ENCODE peak calls at places on chromosomes 4 and X, in five cellular contexts. One of them, this sample, is unnamed.

GRCh38 chr4:10320130-10320529 is 137.1 kb downstream of the ZNF518B start:
- DNase-seq in activated CD8-positive, alpha-beta memory T cell treated with anti-CD3 and anti-CD28 coated beads for 48 hours: no peak
- DNase-seq in astrocyte of the cerebellum: no peak
- DNase-seq in iris pigment epithelial cell: no peak
- DNase-seq in NB4: no peak
- DNase-seq in this sample: no peak

GRCh38 chr4:37001688-37002436 is 242.7 kb upstream of the NWD2 start:
- DNase-seq in activated CD8-positive, alpha-beta memory T cell treated with anti-CD3 and anti-CD28 coated beads for 48 hours: no peak
- DNase-seq in astrocyte of the cerebellum: no peak
- DNase-seq in iris pigment epithelial cell: no peak
- DNase-seq in NB4: no peak
- DNase-seq in this sample: no peak

GRCh38 chr4:52010976-52011375 is 9.2 kb downstream of the LRRC66 start:
- DNase-seq in activated CD8-positive, alpha-beta memory T cell treated with anti-CD3 and anti-CD28 coated beads for 48 hours: no peak
- DNase-seq in astrocyte of the cerebellum: no peak
- DNase-seq in iris pigment epithelial cell: no peak
- DNase-seq in NB4: no peak
- DNase-seq in this sample: no peak

GRCh38 chrX:111095974-111096870 is at the start of gene PAK3:
- DNase-seq in activated CD8-positive, alpha-beta memory T cell treated with anti-CD3 and anti-CD28 coated beads for 48 hours: no peak
- DNase-seq in astrocyte of the cerebellum: peak; percentile 62
- DNase-seq in iris pigment epithelial cell: peak; percentile 70
- DNase-seq in NB4: no peak
- DNase-seq in this sample: no peak

GRCh38 chr4:114081783-114082182 is 102.3 kb upstream of the ARSJ start:
- DNase-seq in activated CD8-positive, alpha-beta memory T cell treated with anti-CD3 and anti-CD28 coated beads for 48 hours: no peak
- DNase-seq in astrocyte of the cerebellum: no peak
- DNase-seq in iris pigment epithelial cell: no peak
- DNase-seq in NB4: no peak
- DNase-seq in this sample: no peak

GRCh38 chr4:8776366-8776765 is 95.3 kb downstream of the HMX1 start:
- DNase-seq in activated CD8-positive, alpha-beta memory T cell treated with anti-CD3 and anti-CD28 coated beads for 48 hours: no peak
- DNase-seq in astrocyte of the cerebellum: no peak
- DNase-seq in iris pigment epithelial cell: no peak
- DNase-seq in NB4: no peak
- DNase-seq in this sample: no peak

GRCh38 chrX:129998006-129998405 is 15.6 kb downstream of the BCORL1 start:
- DNase-seq in activated CD8-positive, alpha-beta memory T cell treated with anti-CD3 and anti-CD28 coated beads for 48 hours: no peak
- DNase-seq in astrocyte of the cerebellum: no peak
- DNase-seq in iris pigment epithelial cell: no peak
- DNase-seq in NB4: no peak
- DNase-seq in this sample: no peak

GRCh38 chr4:6362243-6362885 is 92.7 kb downstream of the WFS1 start:
- DNase-seq in activated CD8-positive, alpha-beta memory T cell treated with anti-CD3 and anti-CD28 coated beads for 48 hours: no peak
- DNase-seq in astrocyte of the cerebellum: no peak
- DNase-seq in iris pigment epithelial cell: no peak
- DNase-seq in NB4: no peak
- DNase-seq in this sample: no peak

GRCh38 chr4:15920723-15921591 is 17.6 kb downstream of the FGFBP1 start:
- DNase-seq in activated CD8-positive, alpha-beta memory T cell treated with anti-CD3 and anti-CD28 coated beads for 48 hours: no peak
- DNase-seq in astrocyte of the cerebellum: peak; percentile 96
- DNase-seq in iris pigment epithelial cell: peak; percentile 98
- DNase-seq in NB4: no peak
- DNase-seq in this sample: no peak

GRCh38 chr4:185534850-185535761 is at the start of gene PDLIM3:
- DNase-seq in activated CD8-positive, alpha-beta memory T cell treated with anti-CD3 and anti-CD28 coated beads for 48 hours: no peak
- DNase-seq in astrocyte of the cerebellum: no peak
- DNase-seq in iris pigment epithelial cell: peak; percentile 49
- DNase-seq in NB4: no peak
- DNase-seq in this sample: no peak

GRCh38 chr4:6250984-6251295 is 18.7 kb upstream of the WFS1 start:
- DNase-seq in activated CD8-positive, alpha-beta memory T cell treated with anti-CD3 and anti-CD28 coated beads for 48 hours: no peak
- DNase-seq in astrocyte of the cerebellum: no peak
- DNase-seq in iris pigment epithelial cell: no peak
- DNase-seq in NB4: no peak
- DNase-seq in this sample: no peak

GRCh38 chr4:184792950-184793555 is 32.7 kb downstream of the ACSL1 start:
- DNase-seq in activated CD8-positive, alpha-beta memory T cell treated with anti-CD3 and anti-CD28 coated beads for 48 hours: peak; percentile 22
- DNase-seq in astrocyte of the cerebellum: peak; percentile 91
- DNase-seq in iris pigment epithelial cell: peak; percentile 99
- DNase-seq in NB4: peak; percentile 93
- DNase-seq in this sample: peak; percentile 97

GRCh38 chrX:6849711-6850415 is 297.6 kb upstream of the STS start:
- DNase-seq in activated CD8-positive, alpha-beta memory T cell treated with anti-CD3 and anti-CD28 coated beads for 48 hours: no peak
- DNase-seq in astrocyte of the cerebellum: no peak
- DNase-seq in iris pigment epithelial cell: no peak
- DNase-seq in NB4: peak; percentile 7
- DNase-seq in this sample: peak; percentile 24

GRCh38 chrX:45001038-45001437 is 128.1 kb downstream of the KDM6A start:
- DNase-seq in activated CD8-positive, alpha-beta memory T cell treated with anti-CD3 and anti-CD28 coated beads for 48 hours: no peak
- DNase-seq in astrocyte of the cerebellum: no peak
- DNase-seq in iris pigment epithelial cell: no peak
- DNase-seq in NB4: peak; percentile 63
- DNase-seq in this sample: peak; percentile 56

GRCh38 chr4:8199594-8200301 is 658 bp downstream of the SH3TC1 start:
- DNase-seq in activated CD8-positive, alpha-beta memory T cell treated with anti-CD3 and anti-CD28 coated beads for 48 hours: no peak
- DNase-seq in astrocyte of the cerebellum: no peak
- DNase-seq in iris pigment epithelial cell: no peak
- DNase-seq in NB4: no peak
- DNase-seq in this sample: no peak

GRCh38 chr4:25258980-25259578 is 25.2 kb downstream of the PI4K2B start:
- DNase-seq in activated CD8-positive, alpha-beta memory T cell treated with anti-CD3 and anti-CD28 coated beads for 48 hours: no peak
- DNase-seq in astrocyte of the cerebellum: peak; percentile 18
- DNase-seq in iris pigment epithelial cell: peak; percentile 62
- DNase-seq in NB4: no peak
- DNase-seq in this sample: no peak

GRCh38 chrX:102976290-102976689 is 39.2 kb downstream of the RAB40AL start:
- DNase-seq in activated CD8-positive, alpha-beta memory T cell treated with anti-CD3 and anti-CD28 coated beads for 48 hours: no peak
- DNase-seq in astrocyte of the cerebellum: no peak
- DNase-seq in iris pigment epithelial cell: peak; percentile 21
- DNase-seq in NB4: peak; percentile 84
- DNase-seq in this sample: peak; percentile 86

GRCh38 chr4:40264995-40265909 is 68.4 kb downstream of the RHOH start:
- DNase-seq in activated CD8-positive, alpha-beta memory T cell treated with anti-CD3 and anti-CD28 coated beads for 48 hours: no peak
- DNase-seq in astrocyte of the cerebellum: peak; percentile 16
- DNase-seq in iris pigment epithelial cell: peak; percentile 38
- DNase-seq in NB4: peak; percentile 88
- DNase-seq in this sample: peak; percentile 82

GRCh38 chrX:124098089-124098488 is 136.6 kb downstream of the STAG2 start:
- DNase-seq in activated CD8-positive, alpha-beta memory T cell treated with anti-CD3 and anti-CD28 coated beads for 48 hours: no peak
- DNase-seq in astrocyte of the cerebellum: peak; percentile 9
- DNase-seq in iris pigment epithelial cell: peak; percentile 56
- DNase-seq in NB4: peak; percentile 50
- DNase-seq in this sample: peak; percentile 35

GRCh38 chrX:40109288-40110008 is 11.7 kb upstream of the BCOR start:
- DNase-seq in activated CD8-positive, alpha-beta memory T cell treated with anti-CD3 and anti-CD28 coated beads for 48 hours: no peak
- DNase-seq in astrocyte of the cerebellum: no peak
- DNase-seq in iris pigment epithelial cell: peak; percentile 56
- DNase-seq in NB4: peak; percentile 76
- DNase-seq in this sample: no peak

GRCh38 chr4:1398686-1399507 is 7.3 kb downstream of the NKX1-1 start:
- DNase-seq in activated CD8-positive, alpha-beta memory T cell treated with anti-CD3 and anti-CD28 coated beads for 48 hours: no peak
- DNase-seq in astrocyte of the cerebellum: no peak
- DNase-seq in iris pigment epithelial cell: no peak
- DNase-seq in NB4: no peak
- DNase-seq in this sample: no peak

GRCh38 chr4:179893967-179894590 is 2349.1 kb upstream of the TENM3 start:
- DNase-seq in activated CD8-positive, alpha-beta memory T cell treated with anti-CD3 and anti-CD28 coated beads for 48 hours: no peak
- DNase-seq in astrocyte of the cerebellum: no peak
- DNase-seq in iris pigment epithelial cell: no peak
- DNase-seq in NB4: no peak
- DNase-seq in this sample: no peak

GRCh38 chr4:15373363-15373762 is 54.5 kb upstream of the C1QTNF7 start:
- DNase-seq in activated CD8-positive, alpha-beta memory T cell treated with anti-CD3 and anti-CD28 coated beads for 48 hours: no peak
- DNase-seq in astrocyte of the cerebellum: peak; percentile 4
- DNase-seq in iris pigment epithelial cell: peak; percentile 14
- DNase-seq in NB4: no peak
- DNase-seq in this sample: no peak

This sample was measured in MV-4-11.